ENCODE peak calls at places on chromosomes 2 and 18, in seven cellular contexts. B, H, M, E, G, U and X are unnamed samples.

GRCh38 chr2:234881413-234882241 is 70.2 kb upstream of the SH3BP4 start:
- DNase-seq in B (peak), H (peak), M (no peak), E (peak), G (peak), U (peak), X (peak)

GRCh38 chr2:73290049-73290839 is 3.1 kb downstream of the EGR4 start:
- DNase-seq in B (peak), H (peak), M (no peak), E (no peak), G (peak), U (peak), X (no peak)

GRCh38 chr2:65367517-65367916 is 64.9 kb downstream of the SPRED2 start:
- DNase-seq in B (no peak), H (peak), M (no peak), E (peak), G (peak), U (no peak), X (no peak)

GRCh38 chr18:3305354-3305762 is 43.4 kb downstream of the MYL12B start:
- DNase-seq in B (no peak), H (no peak), M (no peak), E (no peak), G (peak), U (no peak), X (no peak)

GRCh38 chr2:192236136-192236535 is 41.4 kb upstream of the TMEFF2 start:
- DNase-seq in B (no peak), H (no peak), M (no peak), E (no peak), G (peak), U (no peak), X (no peak)

GRCh38 chr18:74370163-74370562 is 54.5 kb downstream of the C18orf63 start:
- DNase-seq in B (no peak), H (no peak), M (no peak), E (no peak), G (peak), U (no peak), X (no peak)

GRCh38 chr2:26314243-26314642 is 31.7 kb upstream of the SELENOI start:
- DNase-seq in B (no peak), H (no peak), M (no peak), E (no peak), G (no peak), U (no peak), X (no peak)

GRCh38 chr18:8854962-8855361 is 149.6 kb downstream of the MTCL1 start:
- DNase-seq in B (no peak), H (no peak), M (no peak), E (no peak), G (no peak), U (no peak), X (no peak)

GRCh38 chr2:241882090-241882625 is 12.6 kb downstream of the RTP5 start:
- DNase-seq in B (no peak), H (no peak), M (peak), E (peak), G (peak), U (peak), X (no peak)

GRCh38 chr2:145085616-145086015 is 565.7 kb upstream of the ZEB2 start:
- DNase-seq in B (no peak), H (no peak), M (no peak), E (no peak), G (peak), U (no peak), X (no peak)

GRCh38 chr2:18047114-18047695 is 168.7 kb downstream of the KCNS3 start:
- DNase-seq in B (peak), H (no peak), M (no peak), E (no peak), G (peak), U (no peak), X (no peak)

GRCh38 chr18:45686892-45687611 is 36.9 kb upstream of the SLC14A1 start:
- DNase-seq in B (no peak), H (no peak), M (peak), E (no peak), G (peak), U (peak), X (no peak)

GRCh38 chr2:100561191-100561590 is 1.6 kb upstream of the PDCL3 start:
- DNase-seq in B (no peak), H (no peak), M (no peak), E (no peak), G (no peak), U (peak), X (no peak)

GRCh38 chr18:27685807-27686412 is 491.0 kb downstream of the CDH2 start:
- DNase-seq in B (peak), H (peak), M (no peak), E (no peak), G (peak), U (peak), X (no peak)

GRCh38 chr2:7849027-7849426 is 832.8 kb upstream of the ID2 start:
- DNase-seq in B (no peak), H (no peak), M (no peak), E (no peak), G (no peak), U (no peak), X (no peak)